ENCODE peak calls at places on chromosome 21, in seven cellular contexts. A is AG08396, D is ELF-1, E is amniotic stem cell, M is substantia nigra, N is kidney glomerular epithelial cell, S is H4. J is an unnamed sample.

GRCh38 chr21:46146856-46147255 is 8.5 kb downstream of the FTCD start:
- DNase-seq in A (no peak), D (peak; percentile 84), E (no peak), M (no peak), N (no peak), S (no peak), J (no peak)

GRCh38 chr21:43608225-43608624 is 51.1 kb downstream of the HSF2BP start:
- DNase-seq in A (no peak), D (no peak), E (no peak), M (no peak), N (peak; percentile 46), S (no peak), J (peak; percentile 82)

GRCh38 chr21:42636931-42637601 is 16.4 kb upstream of the PDE9A start:
- DNase-seq in A (no peak), D (no peak), E (no peak), M (no peak), N (no peak), S (no peak), J (no peak)

GRCh38 chr21:17903929-17904639 is 84.9 kb upstream of the C21orf91 start:
- DNase-seq in A (no peak), D (no peak), E (no peak), M (no peak), N (no peak), S (no peak), J (no peak)

GRCh38 chr21:39033878-39034589 is 149.2 kb downstream of the PSMG1 start:
- DNase-seq in A (no peak), D (no peak), E (no peak), M (no peak), N (peak; percentile 48), S (no peak), J (no peak)

GRCh38 chr21:44696572-44696971 is 400 bp upstream of the KRTAP10-12 start:
- DNase-seq in A (no peak), D (peak; percentile 20), E (no peak), M (no peak), N (no peak), S (no peak), J (no peak)

GRCh38 chr21:46459356-46460112 is 843 bp downstream of the DIP2A start:
- DNase-seq in A (peak; percentile 52), D (peak; percentile 39), E (no peak), M (peak; percentile 42), N (no peak), S (no peak), J (no peak)

GRCh38 chr21:34335316-34335715 is 28.5 kb upstream of the KCNE2 start:
- DNase-seq in A (no peak), D (no peak), E (no peak), M (no peak), N (no peak), S (no peak), J (no peak)

GRCh38 chr21:44994581-44995171 is 54.8 kb downstream of the SLX9 start:
- DNase-seq in A (no peak), D (no peak), E (no peak), M (no peak), N (no peak), S (no peak), J (no peak)

GRCh38 chr21:29322570-29322957 is 23.8 kb downstream of the BACH1 start:
- DNase-seq in A (no peak), D (no peak), E (no peak), M (no peak), N (peak; percentile 20), S (no peak), J (no peak)

GRCh38 chr21:41630249-41630648 is 122.3 kb upstream of the TMPRSS2 start:
- DNase-seq in A (peak; percentile 45), D (peak; percentile 58), E (no peak), M (no peak), N (peak; percentile 85), S (peak; percentile 96), J (peak; percentile 91)

GRCh38 chr21:42632771-42633690 is 20.4 kb upstream of the PDE9A start:
- DNase-seq in A (no peak), D (no peak), E (no peak), M (no peak), N (no peak), S (no peak), J (no peak)

GRCh38 chr21:46294647-46295176 is 8.6 kb downstream of the YBEY start:
- DNase-seq in A (peak; percentile 67), D (no peak), E (no peak), M (no peak), N (peak; percentile 76), S (peak; percentile 45), J (peak; percentile 43)

GRCh38 chr21:36965720-36966065 is 776 bp downstream of the HLCS start:
- DNase-seq in A (no peak), D (no peak), E (no peak), M (no peak), N (no peak), S (no peak), J (no peak)

GRCh38 chr21:18832950-18833349 is 429.4 kb upstream of the TMPRSS15 start:
- DNase-seq in A (no peak), D (peak; percentile 8), E (no peak), M (no peak), N (no peak), S (peak; percentile 40), J (peak; percentile 4)

GRCh38 chr21:30234643-30235042 is 18.7 kb upstream of the CLDN8 start:
- DNase-seq in A (no peak), D (no peak), E (no peak), M (no peak), N (no peak), S (no peak), J (no peak)

GRCh38 chr21:29376556-29376955 is 77.8 kb downstream of the BACH1 start:
- DNase-seq in A (peak; percentile 15), D (peak; percentile 76), E (no peak), M (peak; percentile 4), N (no peak), S (peak; percentile 68), J (no peak)

GRCh38 chr21:36589352-36589971 is 109.5 kb upstream of the SIM2 start:
- DNase-seq in A (peak; percentile 61), D (peak; percentile 49), E (no peak), M (peak; percentile 14), N (no peak), S (peak; percentile 39), J (no peak)

GRCh38 chr21:31557956-31558838 is 101.3 kb upstream of the SOD1 start:
- DNase-seq in A (no peak), D (peak; percentile 71), E (no peak), M (peak; percentile 62), N (peak; percentile 27), S (no peak), J (no peak)

J was measured in astrocyte of the cerebellum.